ENCODE peak calls at places on chromosomes 5 and 9, in nine cellular contexts. E is right atrium auricular region, X is PC-9, F is MV-4-11, Z is AG20443, T is NAMALWA, K is globus pallidus, H is brain microvascular endothelial cell, V is IMR-90. M is an unnamed sample.
A peak's percentile ranks its signal among the peaks of the same experiment; 100 is the strongest.

GRCh38 chr5:133688386-133688785 is 76.0 kb upstream of the FSTL4 start:
- DNase-seq in E (no peak), X (no peak), F (no peak), Z (peak; percentile 28), T (no peak), K (no peak), H (no peak), V (no peak), M (no peak)

GRCh38 chr5:172503925-172504730 is 49.8 kb upstream of the SH3PXD2B start:
- DNase-seq in E (peak; percentile 72), X (no peak), F (no peak), Z (peak; percentile 9), T (no peak), K (no peak), H (no peak), V (no peak), M (no peak)

GRCh38 chr5:33300209-33300742 is 140.5 kb upstream of the TARS1 start:
- DNase-seq in E (no peak), X (no peak), F (peak; percentile 92), Z (no peak), T (peak; percentile 13), K (peak; percentile 53), H (no peak), V (no peak), M (no peak)

GRCh38 chr5:179668404-179668803 is 12.4 kb downstream of the CBY3 start:
- DNase-seq in E (no peak), X (no peak), F (peak; percentile 50), Z (peak; percentile 77), T (peak; percentile 84), K (peak; percentile 47), H (peak; percentile 62), V (peak; percentile 54), M (peak; percentile 64)

GRCh38 chr5:1343931-1344901 is 683 bp downstream of the CLPTM1L start:
- DNase-seq in E (no peak), X (peak; percentile 39), F (no peak), Z (peak; percentile 47), T (peak; percentile 48), K (no peak), H (no peak), V (peak; percentile 12), M (peak; percentile 19)

GRCh38 chr5:15383469-15383868 is 116.5 kb upstream of the FBXL7 start:
- DNase-seq in E (no peak), X (no peak), F (no peak), Z (peak; percentile 37), T (no peak), K (peak; percentile 24), H (peak; percentile 24), V (peak; percentile 28), M (peak; percentile 14)

GRCh38 chr5:6885581-6885980 is 172.3 kb downstream of the TENT4A start:
- DNase-seq in E (no peak), X (no peak), F (no peak), Z (no peak), T (no peak), K (no peak), H (no peak), V (no peak), M (no peak)

GRCh38 chr5:56152437-56152836 is 80.7 kb downstream of the ANKRD55 start:
- DNase-seq in E (no peak), X (no peak), F (no peak), Z (no peak), T (no peak), K (no peak), H (no peak), V (no peak), M (no peak)

GRCh38 chr9:72871685-72872084 is 81.2 kb downstream of the ALDH1A1 start:
- DNase-seq in E (no peak), X (no peak), F (no peak), Z (peak; percentile 21), T (peak; percentile 44), K (no peak), H (no peak), V (peak; percentile 1), M (peak; percentile 43)

GRCh38 chr5:98839469-98840383 is 66.3 kb downstream of the RGMB start:
- DNase-seq in E (no peak), X (no peak), F (no peak), Z (peak; percentile 14), T (peak; percentile 26), K (no peak), H (no peak), V (no peak), M (peak; percentile 29)

GRCh38 chr5:120544043-120544442 is 79.9 kb downstream of the PRR16 start:
- DNase-seq in E (no peak), X (no peak), F (no peak), Z (peak; percentile 25), T (no peak), K (no peak), H (no peak), V (peak; percentile 30), M (peak; percentile 24)

GRCh38 chr5:860506-861150 is 9.8 kb upstream of the ZDHHC11 start:
- DNase-seq in E (no peak), X (no peak), F (no peak), Z (no peak), T (no peak), K (no peak), H (no peak), V (no peak), M (no peak)

GRCh38 chr5:158496624-158497023 is 603.1 kb downstream of the EBF1 start:
- DNase-seq in E (no peak), X (no peak), F (no peak), Z (no peak), T (no peak), K (no peak), H (no peak), V (no peak), M (no peak)

GRCh38 chr9:85278769-85279168 is 463.0 kb downstream of the AGTPBP1 start:
- DNase-seq in E (no peak), X (no peak), F (no peak), Z (no peak), T (no peak), K (no peak), H (no peak), V (no peak), M (no peak)

GRCh38 chr5:125576823-125577222 is 830.4 kb upstream of the ZNF608 start:
- DNase-seq in E (no peak), X (no peak), F (no peak), Z (no peak), T (no peak), K (no peak), H (no peak), V (no peak), M (no peak)

GRCh38 chr5:128155793-128156192 is 72.2 kb downstream of the SLC12A2 start:
- DNase-seq in E (no peak), X (no peak), F (no peak), Z (no peak), T (no peak), K (no peak), H (no peak), V (no peak), M (no peak)

GRCh38 chr5:6419340-6419852 is 29.3 kb upstream of the UBE2QL1 start:
- DNase-seq in E (no peak), X (no peak), F (no peak), Z (no peak), T (no peak), K (no peak), H (no peak), V (no peak), M (peak; percentile 18)

GRCh38 chr9:18347381-18348084 is 126.4 kb upstream of the ADAMTSL1 start:
- DNase-seq in E (no peak), X (no peak), F (no peak), Z (peak; percentile 16), T (no peak), K (peak; percentile 47), H (no peak), V (no peak), M (no peak)

GRCh38 chr5:114249838-114250237 is 112.0 kb upstream of the KCNN2 start:
- DNase-seq in E (no peak), X (no peak), F (no peak), Z (no peak), T (no peak), K (no peak), H (no peak), V (peak; percentile 94), M (peak; percentile 87)

GRCh38 chr9:110207071-110207923 is 662 bp downstream of the C9orf152 start:
- DNase-seq in E (no peak), X (peak; percentile 83), F (no peak), Z (no peak), T (no peak), K (no peak), H (no peak), V (no peak), M (no peak)

GRCh38 chr5:116303810-116304209 is 219.0 kb downstream of the COMMD10 start:
- DNase-seq in E (no peak), X (no peak), F (no peak), Z (no peak), T (no peak), K (no peak), H (no peak), V (no peak), M (no peak)

GRCh38 chr9:82363236-82363635 is 374.7 kb downstream of the SPATA31D1 start:
- DNase-seq in E (no peak), X (no peak), F (no peak), Z (no peak), T (no peak), K (no peak), H (no peak), V (no peak), M (no peak)

GRCh38 chr5:127810707-127811106 is 107.5 kb downstream of the CCDC192 start:
- DNase-seq in E (no peak), X (no peak), F (no peak), Z (no peak), T (no peak), K (no peak), H (no peak), V (no peak), M (no peak)

GRCh38 chr9:37968228-37968672 is 64.3 kb upstream of the SLC25A51 start:
- DNase-seq in E (no peak), X (no peak), F (no peak), Z (peak; percentile 77), T (no peak), K (no peak), H (peak; percentile 50), V (peak; percentile 63), M (peak; percentile 77)

GRCh38 chr9:91847576-91847975 is 102.5 kb downstream of the ROR2 start:
- DNase-seq in E (peak; percentile 60), X (no peak), F (no peak), Z (peak; percentile 68), T (no peak), K (no peak), H (peak; percentile 13), V (peak; percentile 74), M (peak; percentile 45)

GRCh38 chr5:42620579-42621216 is 135.9 kb upstream of the CCDC152 start:
- DNase-seq in E (no peak), X (no peak), F (no peak), Z (peak; percentile 15), T (no peak), K (no peak), H (no peak), V (no peak), M (peak; percentile 34)

GRCh38 chr9:104927216-104927911 is 591 bp downstream of the ABCA1 start:
- DNase-seq in E (peak; percentile 64), X (peak; percentile 43), F (peak; percentile 25), Z (peak; percentile 45), T (peak; percentile 69), K (peak; percentile 58), H (peak; percentile 27), V (peak; percentile 47), M (peak; percentile 53)

GRCh38 chr5:75320341-75320740 is 16.7 kb upstream of the HMGCR start:
- DNase-seq in E (no peak), X (no peak), F (peak; percentile 89), Z (no peak), T (no peak), K (no peak), H (no peak), V (no peak), M (no peak)

GRCh38 chr5:456351-457194 is 13.6 kb downstream of the EXOC3 start:
- DNase-seq in E (no peak), X (no peak), F (no peak), Z (no peak), T (no peak), K (no peak), H (no peak), V (no peak), M (no peak)

GRCh38 chr5:143141652-143142051 is 261.8 kb downstream of the NR3C1 start:
- DNase-seq in E (no peak), X (no peak), F (peak; percentile 35), Z (no peak), T (no peak), K (no peak), H (no peak), V (no peak), M (no peak)

GRCh38 chr5:153749941-153750340 is 259.5 kb downstream of the GRIA1 start:
- DNase-seq in E (no peak), X (no peak), F (no peak), Z (peak; percentile 33), T (no peak), K (no peak), H (no peak), V (no peak), M (no peak)

M was measured in fibroblast of villous mesenchyme.